ENCODE peak calls at places on chromosome 15, in six cellular contexts. Z, B, C, G, D and J are unnamed samples. For H3K4me1, the result is how much of the 10 kb centered on the place peaks cover.

GRCh38 chr15:48447058-48447457 is 115.8 kb downstream of the DUT start:
- DNase-seq in Z (no peak), B (no peak), C (no peak), G (no peak), D (no peak), J (no peak)

GRCh38 chr15:37137221-37137620 is 36.9 kb upstream of the MEIS2 start:
- DNase-seq in Z (no peak), B (no peak), C (no peak), G (no peak), D (no peak), J (no peak)

GRCh38 chr15:41559239-41559488 is 152 bp downstream of the TYRO3 start:
- DNase-seq in Z (no peak), B (no peak), C (no peak), G (no peak), D (no peak), J (no peak)

GRCh38 chr15:99429681-99430081 is 136.1 kb upstream of the MEF2A start:
- DNase-seq in Z (no peak), B (no peak), C (peak), G (no peak), D (no peak), J (peak)

GRCh38 chr15:60464836-60465630 is 13.9 kb downstream of the ICE2 start:
- DNase-seq in Z (no peak), B (no peak), C (no peak), G (no peak), D (peak), J (no peak)

GRCh38 chr15:89391685-89392257 is 57.1 kb upstream of the POLG start:
- DNase-seq in Z (no peak), B (peak), C (no peak), G (no peak), D (no peak), J (peak)

GRCh38 chr15:96362001-96362758 is 31.7 kb downstream of the NR2F2 start:
- DNase-seq in Z (no peak), B (peak), C (no peak), G (no peak), D (no peak), J (no peak)

GRCh38 chr15:68186671-68187397 is 18.3 kb downstream of the CALML4 start:
- DNase-seq in Z (no peak), B (no peak), C (no peak), G (no peak), D (peak), J (no peak)

GRCh38 chr15:32029409-32029861 is 880 bp upstream of the CHRNA7 start:
- DNase-seq in Z (no peak), B (peak), C (no peak), G (no peak), D (peak), J (no peak)

GRCh38 chr15:100628746-100629145 is 26.4 kb downstream of the ASB7 start:
- DNase-seq in Z (no peak), B (no peak), C (no peak), G (no peak), D (peak), J (no peak)

GRCh38 chr15:34869110-34869509 is 73.8 kb upstream of the ACTC1 start:
- DNase-seq in Z (no peak), B (no peak), C (no peak), G (no peak), D (no peak), J (no peak)

GRCh38 chr15:67101981-67102929 is 36.9 kb downstream of the SMAD3 start:
- DNase-seq in Z (no peak), B (no peak), C (no peak), G (peak), D (peak), J (no peak)

GRCh38 chr15:55003900-55004879 is 192.6 kb downstream of the RSL24D1 start:
- DNase-seq in Z (no peak), B (no peak), C (no peak), G (no peak), D (no peak), J (no peak)

GRCh38 chr15:55007561-55007960 is 189.2 kb downstream of the RSL24D1 start:
- DNase-seq in Z (no peak), B (no peak), C (peak), G (no peak), D (no peak), J (no peak)

GRCh38 chr15:55008397-55008796 is 188.3 kb downstream of the RSL24D1 start:
- DNase-seq in Z (no peak), B (no peak), C (no peak), G (no peak), D (no peak), J (no peak)

GRCh38 chr15:55005679-55006078 is 191.1 kb downstream of the RSL24D1 start:
- DNase-seq in Z (no peak), B (no peak), C (no peak), G (no peak), D (no peak), J (no peak)
- H3K4me1 ChIP-seq in Z (under half), B (under half), C (under half), G (under half), D (under half), J (under half)

DNA sequence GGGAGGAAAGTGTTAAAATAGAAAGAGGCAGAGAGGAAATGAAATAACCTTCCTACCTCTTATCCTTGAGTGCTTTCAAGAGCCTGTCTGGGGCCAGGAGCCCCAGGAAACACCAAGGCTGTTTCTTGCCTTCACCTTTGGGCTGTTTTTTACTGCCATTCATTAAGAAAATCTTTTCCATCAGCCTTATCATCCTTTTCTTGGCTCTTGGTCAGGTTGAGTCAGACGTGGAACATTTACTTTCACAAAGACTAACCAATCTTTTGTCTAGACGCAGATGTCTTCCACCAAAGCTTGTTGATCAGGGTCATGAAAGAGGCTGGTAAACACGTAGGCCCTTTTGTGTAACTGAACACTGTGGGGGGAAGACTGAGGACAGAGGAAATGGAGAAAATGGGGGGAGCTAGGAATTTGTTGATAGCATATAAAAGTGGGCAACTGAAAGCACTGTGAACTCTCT is 151.0 kb upstream of the THBS1 start:
- DNase-seq in Z (no peak), B (no peak), C (no peak), G (no peak), D (peak), J (no peak)
- H3K4me1 ChIP-seq in Z (under half), B (under half), C (under half), G (under half), D (under half), J (under half)

DNA sequence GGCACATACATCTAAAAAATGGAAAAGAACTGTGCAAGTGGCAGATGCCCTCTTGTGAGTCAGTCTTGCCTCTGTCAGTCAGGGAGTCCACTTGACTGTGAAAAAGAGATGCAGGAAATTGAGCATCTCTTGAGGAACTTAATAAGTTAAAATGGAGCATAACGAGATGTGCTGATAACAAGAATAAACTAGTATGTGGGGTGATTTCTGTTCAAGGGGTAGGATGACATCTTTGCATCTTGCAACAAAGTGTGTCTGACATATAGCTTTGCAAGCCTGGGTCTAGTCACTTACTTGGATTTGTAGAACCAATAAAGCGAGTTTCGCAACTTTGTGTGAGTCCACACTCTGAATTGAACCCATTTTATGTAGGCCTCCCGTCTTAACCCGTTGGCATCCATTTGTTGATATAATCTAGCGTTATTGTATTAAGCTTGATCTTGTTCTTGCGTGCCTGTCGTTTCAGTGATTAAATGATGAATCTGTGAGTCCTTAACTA is 2.2 kb downstream of the USP3 start:
- DNase-seq in Z (no peak), B (no peak), C (no peak), G (no peak), D (no peak), J (no peak)
- H3K4me1 ChIP-seq in Z (half or more), B (under half), C (under half), G (half or more), D (under half), J (under half)

GRCh38 chr15:52563499-52564060 is 5.2 kb downstream of the ARPP19 start:
- DNase-seq in Z (no peak), B (no peak), C (no peak), G (no peak), D (no peak), J (no peak)
- H3K4me1 ChIP-seq in Z (under half), B (under half), C (under half), G (half or more), D (under half), J (half or more)